ENCODE peak calls at places on chromosomes 6 and 20, in seven cellular contexts. H is HFFc6, I is GM23338, X is endothelial cell, S is Panc1, B is nephron progenitor cell, Z is keratinocyte. L is an unnamed sample.

GRCh38 chr6:24927234-24927955 is 8.4 kb downstream of the RIPOR2 start:
- DNase-seq in Z (no peak), I (no peak), X (no peak), B (no peak), S (no peak), H (no peak), L (no peak)

GRCh38 chr6:148471624-148472494 is 129.2 kb downstream of the SASH1 start:
- DNase-seq in I (no peak), B (peak), Z (peak), H (no peak), X (no peak), S (no peak), L (no peak)

GRCh38 chr6:47651505-47651944 is 46.9 kb upstream of the ADGRF4 start:
- DNase-seq in H (peak), I (no peak), Z (no peak), B (no peak), X (no peak), S (no peak), L (peak)

GRCh38 chr6:150471276-150471675 is 102.5 kb downstream of the IYD start:
- DNase-seq in Z (no peak), S (no peak), X (no peak), I (no peak), H (no peak), B (no peak), L (no peak)

GRCh38 chr6:150725795-150726194 is 126.1 kb downstream of the PLEKHG1 start:
- DNase-seq in H (no peak), X (no peak), S (no peak), I (no peak), B (no peak), Z (no peak), L (no peak)

GRCh38 chr6:72911463-72912153 is 289.7 kb downstream of the KCNQ5 start:
- DNase-seq in I (no peak), Z (no peak), H (peak), S (no peak), X (no peak), B (no peak), L (no peak)

GRCh38 chr6:19805146-19805515 is 32.0 kb upstream of the ID4 start:
- DNase-seq in S (no peak), I (peak), B (no peak), H (no peak), Z (no peak), X (no peak), L (no peak)

GRCh38 chr6:20991910-20992309 is 457.7 kb downstream of the CDKAL1 start:
- DNase-seq in Z (no peak), I (no peak), H (no peak), X (no peak), B (no peak), S (no peak), L (no peak)

GRCh38 chr20:2585811-2586210 is 49.4 kb downstream of the TMC2 start:
- DNase-seq in S (no peak), I (no peak), X (no peak), H (no peak), Z (peak), B (no peak), L (peak)

GRCh38 chr20:51594999-51595532 is 52.5 kb upstream of the NFATC2 start:
- DNase-seq in X (peak), Z (peak), I (peak), H (peak), S (peak), B (peak), L (peak)

GRCh38 chr20:44614525-44614924 is 32.1 kb downstream of the PKIG start:
- DNase-seq in B (no peak), X (no peak), H (no peak), I (no peak), S (no peak), Z (no peak), L (no peak)

GRCh38 chr20:4147319-4147718 is 132.0 kb upstream of the RNF24 start:
- DNase-seq in B (no peak), Z (no peak), S (no peak), H (no peak), I (no peak), X (no peak), L (no peak)

GRCh38 chr6:120671519-120671918 is 662.8 kb downstream of the TBC1D32 start:
- DNase-seq in H (no peak), Z (no peak), B (peak), I (peak), S (no peak), X (peak), L (no peak)

GRCh38 chr6:29561091-29561490 is 1.6 kb upstream of the UBD start:
- DNase-seq in X (no peak), I (no peak), Z (no peak), H (no peak), B (no peak), S (no peak), L (no peak)

GRCh38 chr6:126017668-126018067 is 31.3 kb downstream of the TRMT11 start:
- DNase-seq in X (no peak), Z (no peak), S (no peak), B (no peak), H (no peak), I (no peak), L (no peak)

GRCh38 chr6:136761227-136761922 is 30.9 kb downstream of the MAP3K5 start:
- DNase-seq in I (no peak), S (no peak), Z (no peak), H (peak), X (no peak), B (no peak), L (no peak)

GRCh38 chr20:37526238-37526838 is 1.3 kb downstream of the BLCAP start:
- DNase-seq in Z (peak), S (no peak), B (peak), X (peak), I (peak), H (peak), L (no peak)

GRCh38 chr20:51446656-51447055 is 95.9 kb downstream of the NFATC2 start:
- DNase-seq in H (peak), B (no peak), X (no peak), I (no peak), S (peak), Z (no peak), L (no peak)

GRCh38 chr6:24743265-24743943 is 24.4 kb upstream of the C6orf62 start:
- DNase-seq in S (peak), B (no peak), H (peak), I (no peak), X (no peak), Z (peak), L (peak)

GRCh38 chr6:165680975-165681374 is 17.9 kb upstream of the PDE10A start:
- DNase-seq in S (no peak), B (no peak), X (no peak), H (no peak), I (no peak), Z (no peak), L (no peak)
- TF ChIP-seq CTCF in S (no peak), B (no peak), X (no peak), H (no peak), I (no peak), Z (no peak), L (no peak)

DNA sequence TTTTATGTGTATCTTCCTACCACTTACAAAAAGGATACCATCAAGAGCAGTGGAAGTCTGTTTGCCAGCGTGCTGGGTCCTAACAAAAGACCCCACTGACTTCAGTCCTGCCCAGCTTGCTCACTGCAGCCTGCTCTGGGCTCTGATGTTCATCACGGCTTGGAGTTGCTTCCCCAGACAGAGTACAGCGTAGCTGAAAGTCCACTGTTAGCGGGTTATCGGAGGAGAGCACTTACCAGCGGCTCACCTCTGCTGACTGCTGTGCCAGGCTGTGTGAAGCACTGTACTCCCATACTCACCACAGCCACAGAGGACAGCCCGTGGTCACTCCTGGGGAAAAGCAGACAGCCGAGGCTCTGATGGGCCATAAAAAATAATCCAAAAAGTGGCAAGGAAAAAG is 40.2 kb downstream of the CTCFL start:
- DNase-seq in I (no peak), H (no peak), B (no peak), S (no peak), X (no peak), Z (no peak), L (no peak)
- TF ChIP-seq CTCF in I (no peak), H (no peak), B (no peak), S (no peak), X (no peak), Z (no peak), L (no peak)

GRCh38 chr6:68339488-68339887 is 295.6 kb upstream of the ADGRB3 start:
- DNase-seq in Z (no peak), S (no peak), B (no peak), I (no peak), X (no peak), H (no peak), L (no peak)

GRCh38 chr6:68343901-68344300 is 291.2 kb upstream of the ADGRB3 start:
- DNase-seq in Z (no peak), B (peak), I (peak), S (peak), X (peak), H (no peak), L (no peak)
- TF ChIP-seq CTCF in Z (no peak), B (peak), I (peak), S (peak), X (peak), H (no peak), L (peak)

GRCh38 chr6:152267967-152268845 is 369.0 kb downstream of the SYNE1 start:
- DNase-seq in S (peak), X (peak), B (peak), I (peak), H (no peak), Z (no peak), L (no peak)
- TF ChIP-seq CTCF in S (peak), X (peak), B (peak), I (peak), H (peak), Z (no peak), L (peak)

DNA sequence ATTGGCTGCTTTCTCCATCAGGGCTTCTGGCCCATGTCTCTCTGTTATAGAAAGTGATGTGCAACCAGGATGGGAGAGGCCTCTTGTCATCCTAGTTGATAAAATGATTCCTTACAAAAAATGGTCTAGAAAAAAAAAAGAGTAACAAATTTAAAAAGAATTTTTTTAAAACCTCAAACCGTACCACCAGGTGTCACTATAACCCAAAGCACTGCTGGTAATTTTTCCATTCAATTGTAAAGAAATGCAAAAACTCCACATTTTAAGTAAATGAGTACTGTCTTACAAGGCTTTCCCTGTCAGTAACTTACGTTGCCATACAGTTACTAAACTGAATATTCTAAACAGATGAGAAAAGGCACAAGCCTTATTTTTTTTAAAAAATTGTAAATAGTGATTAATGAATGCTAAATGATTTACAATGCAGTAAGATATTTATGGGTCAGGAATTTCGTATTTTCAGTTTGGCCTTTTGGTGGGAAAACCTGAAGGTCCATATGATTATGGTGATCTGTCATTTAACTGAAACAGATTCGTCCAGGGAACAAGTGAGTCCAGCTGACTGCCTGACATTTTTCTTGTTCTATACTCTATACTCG is 95.4 kb downstream of the OGFRL1 start:
- DNase-seq in Z (no peak), X (peak), I (peak), H (peak), B (peak), S (no peak), L (no peak)
- TF ChIP-seq CTCF in Z (no peak), X (peak), I (peak), H (peak), B (peak), S (peak), L (peak)

DNA sequence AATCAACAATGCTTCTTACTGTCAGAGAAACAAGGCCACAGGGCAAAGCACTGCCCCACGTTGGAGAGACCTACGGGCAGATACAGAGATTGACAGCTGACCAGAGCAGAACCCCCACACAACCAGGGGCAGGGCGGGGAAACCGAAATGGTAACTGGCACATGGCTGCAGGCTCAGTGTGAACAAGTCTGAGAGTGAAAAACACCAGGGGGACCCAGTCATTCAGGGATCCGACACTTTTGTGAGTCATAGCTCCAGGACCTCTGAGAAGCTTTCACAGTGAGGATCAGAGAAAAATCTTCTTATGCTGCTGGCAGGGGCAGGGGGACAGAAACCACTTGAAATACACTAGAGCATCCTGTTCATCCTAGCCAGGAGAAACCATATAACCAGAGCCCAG is 254.2 kb downstream of the C6orf118 start:
- DNase-seq in H (no peak), X (no peak), I (no peak), Z (no peak), B (no peak), S (no peak), L (no peak)
- TF ChIP-seq CTCF in H (no peak), X (no peak), I (no peak), Z (no peak), B (no peak), S (no peak), L (no peak)

L was measured in AG04450.